ENCODE peak calls at places on chromosomes 7 and 10, in five cellular contexts. S, D, U, E and G are unnamed samples.
A peak's percentile ranks its signal among the peaks of the same experiment; 100 is the strongest.

GRCh38 chr10:120887482-120887881 is 36.3 kb downstream of the WDR11 start:
- DNase-seq in S (no peak), D (no peak), U (no peak), E (no peak), G (no peak)

GRCh38 chr10:106660550-106660949 is 504.0 kb downstream of the SORCS1 start:
- DNase-seq in S (no peak), D (no peak), U (no peak), E (no peak), G (no peak)

GRCh38 chr7:100015232-100016208 is at the start of gene ZKSCAN1:
- DNase-seq in S (peak; percentile 96), D (peak; percentile 87), U (peak; percentile 95), E (peak; percentile 94), G (peak; percentile 75)

GRCh38 chr7:123637203-123637602 is 18.5 kb upstream of the LMOD2 start:
- DNase-seq in S (no peak), D (no peak), U (peak; percentile 42), E (no peak), G (no peak)

GRCh38 chr10:106836923-106837322 is 327.6 kb downstream of the SORCS1 start:
- DNase-seq in S (peak; percentile 83), D (no peak), U (no peak), E (no peak), G (no peak)

GRCh38 chr10:79221110-79222051 is 125.9 kb upstream of the PPIF start:
- DNase-seq in S (no peak), D (no peak), U (peak; percentile 77), E (peak; percentile 78), G (peak; percentile 60)

GRCh38 chr7:46253500-46253899 is 332.4 kb upstream of the IGFBP3 start:
- DNase-seq in S (no peak), D (no peak), U (no peak), E (no peak), G (no peak)

GRCh38 chr10:28973309-28973972 is 296.1 kb downstream of the BAMBI start:
- DNase-seq in S (no peak), D (no peak), U (no peak), E (no peak), G (no peak)

GRCh38 chr7:22728416-22729029 is 1.5 kb downstream of the IL6 start:
- DNase-seq in S (peak; percentile 37), D (no peak), U (peak; percentile 62), E (peak; percentile 73), G (no peak)

GRCh38 chr7:148503900-148504487 is 86.6 kb upstream of the C7orf33 start:
- DNase-seq in S (peak; percentile 56), D (no peak), U (peak; percentile 45), E (peak; percentile 36), G (no peak)

GRCh38 chr10:15601819-15602218 is 117.9 kb downstream of the ITGA8 start:
- DNase-seq in S (no peak), D (no peak), U (no peak), E (no peak), G (no peak)

GRCh38 chr10:91335147-91335546 is 75.0 kb upstream of the HECTD2 start:
- DNase-seq in S (peak; percentile 11), D (no peak), U (no peak), E (no peak), G (no peak)
- TF ChIP-seq CTCF in S (no peak), D (no peak), U (no peak), E (no peak), G (no peak)

DNA sequence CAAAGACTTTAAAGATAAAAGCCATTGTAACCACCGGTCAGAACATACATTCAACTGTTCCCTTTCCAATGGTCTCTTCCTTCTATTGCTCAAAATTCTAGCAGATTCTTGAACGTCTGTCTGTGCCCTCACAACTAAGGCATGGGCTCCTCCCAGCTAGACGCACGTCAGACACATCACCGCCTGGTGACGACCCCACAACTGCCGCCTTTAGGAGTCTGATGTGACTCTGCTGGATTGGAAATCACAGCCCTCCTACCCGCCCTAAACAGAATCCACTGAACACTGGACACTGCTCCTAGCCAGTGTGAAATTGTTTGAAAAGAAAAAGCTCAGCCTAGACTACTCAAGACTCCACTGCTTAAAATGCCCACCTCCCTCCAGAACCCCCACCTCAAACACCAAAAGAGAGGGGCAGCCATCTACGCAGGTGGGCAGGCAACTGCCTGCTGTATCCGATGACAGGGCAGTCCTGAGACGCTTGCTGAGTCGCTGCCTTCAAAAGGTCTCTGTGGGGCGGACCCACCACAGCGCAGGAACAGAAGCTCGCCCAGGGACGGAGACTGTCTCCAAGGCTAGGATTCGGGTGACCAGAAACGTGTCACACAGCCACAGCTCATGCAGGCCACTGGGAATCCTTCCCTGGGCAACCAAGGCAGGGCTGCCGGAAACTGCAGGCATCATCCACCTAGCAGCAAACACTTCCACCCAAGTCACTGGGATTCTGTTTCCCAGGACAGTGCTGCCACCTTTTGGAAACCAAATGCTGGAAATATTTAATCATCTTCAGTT is 34.7 kb downstream of the GSDME start:
- DNase-seq in S (no peak), D (no peak), U (peak; percentile 45), E (peak; percentile 46), G (no peak)
- TF ChIP-seq CTCF in S (no peak), D (no peak), U (peak; percentile 46), E (peak; percentile 50), G (peak; percentile 37)

GRCh38 chr7:116327135-116327534 is 116.8 kb downstream of the TES start:
- DNase-seq in S (no peak), D (no peak), U (no peak), E (no peak), G (no peak)
- TF ChIP-seq CTCF in S (no peak), D (no peak), U (no peak), E (no peak), G (no peak)

GRCh38 chr10:80453392-80453714 is 757 bp upstream of the TSPAN14 start:
- DNase-seq in S (no peak), D (peak; percentile 41), U (no peak), E (no peak), G (no peak)

GRCh38 chr10:80452688-80453391 is 1.3 kb upstream of the TSPAN14 start:
- DNase-seq in S (no peak), D (no peak), U (no peak), E (no peak), G (no peak)

GRCh38 chr10:80454526-80455460 is 683 bp downstream of the TSPAN14 start:
- DNase-seq in S (peak; percentile 60), D (no peak), U (peak; percentile 69), E (peak; percentile 35), G (no peak)

GRCh38 chr10:80455461-80456345 is 1.6 kb downstream of the TSPAN14 start:
- DNase-seq in S (peak; percentile 21), D (no peak), U (no peak), E (no peak), G (no peak)

GRCh38 chr10:80453715-80454525 is at the start of gene TSPAN14:
- DNase-seq in S (peak; percentile 86), D (peak; percentile 62), U (peak; percentile 92), E (peak; percentile 84), G (peak; percentile 69)
- TF ChIP-seq CTCF in S (no peak), D (no peak), U (no peak), E (no peak), G (peak; percentile 15)

GRCh38 chr10:91700273-91700672 is 67.4 kb upstream of the PPP1R3C start:
- DNase-seq in S (no peak), D (no peak), U (no peak), E (peak; percentile 34), G (no peak)
- TF ChIP-seq CTCF in S (no peak), D (no peak), U (no peak), E (no peak), G (no peak)